ENCODE peak calls at places on chromosomes 6 and 20, in eight cellular contexts. K is Peyer's patch; P is CD8-positive, alpha-beta T cell; B is prostate gland; Z is GM12878; U is CD8-positive, alpha-beta memory T cell; F is tibial artery; I is iPS DF 6.9. L is an unnamed sample.

GRCh38 chr6:44685213-44685612 is 297.7 kb downstream of the CDC5L start:
- DNase-seq in B (no peak), F (no peak), Z (no peak), P (no peak), K (no peak), I (no peak), U (no peak), L (no peak)

GRCh38 chr20:36251426-36251825 is 15.1 kb downstream of the AAR2 start:
- DNase-seq in U (no peak), P (no peak), Z (no peak), K (no peak), F (no peak), B (no peak), I (no peak), L (no peak)

GRCh38 chr20:12956303-12956702 is 52.5 kb upstream of the SPTLC3 start:
- DNase-seq in U (no peak), B (no peak), P (no peak), Z (no peak), I (no peak), F (no peak), K (no peak), L (no peak)

GRCh38 chr20:41411458-41411857 is 44.8 kb upstream of the EMILIN3 start:
- DNase-seq in U (no peak), F (no peak), K (no peak), B (no peak), Z (no peak), P (no peak), I (no peak), L (no peak)

GRCh38 chr6:33782561-33782960 is 6.4 kb downstream of the LEMD2 start:
- DNase-seq in I (no peak), Z (no peak), K (no peak), P (no peak), B (no peak), F (no peak), U (no peak), L (no peak)

GRCh38 chr20:43988867-43989266 is 74.2 kb downstream of the TOX2 start:
- DNase-seq in F (no peak), P (no peak), B (no peak), I (no peak), Z (no peak), K (no peak), U (no peak), L (peak)

GRCh38 chr6:88814909-88815308 is 148.5 kb downstream of the RNGTT start:
- DNase-seq in F (no peak), I (no peak), P (no peak), K (no peak), U (no peak), B (no peak), Z (no peak), L (no peak)

GRCh38 chr20:43666376-43667328 is at the start of gene MYBL2:
- DNase-seq in F (no peak), I (no peak), K (peak), U (peak), Z (no peak), P (peak), B (no peak), L (no peak)

GRCh38 chr20:15673206-15673605 is 900.0 kb downstream of the KIF16B start:
- DNase-seq in B (no peak), U (no peak), F (no peak), P (no peak), K (no peak), Z (no peak), I (no peak), L (no peak)

GRCh38 chr6:16754274-16754673 is 7.0 kb downstream of the ATXN1 start:
- DNase-seq in B (no peak), F (no peak), K (no peak), P (no peak), Z (no peak), I (no peak), U (no peak), L (no peak)

GRCh38 chr20:50120935-50121693 is 8.2 kb upstream of the UBE2V1 start:
- DNase-seq in Z (no peak), P (peak), K (peak), B (peak), U (peak), F (peak), I (no peak), L (no peak)

GRCh38 chr6:111995409-111995808 is 58.5 kb upstream of the CCN6 start:
- DNase-seq in Z (no peak), U (no peak), F (no peak), K (no peak), I (no peak), P (no peak), B (no peak), L (no peak)

GRCh38 chr6:111997863-111998191 is 56.1 kb upstream of the CCN6 start:
- DNase-seq in U (no peak), I (no peak), K (no peak), P (no peak), F (peak), Z (no peak), B (no peak), L (no peak)

GRCh38 chr6:111994791-111995190 is 59.1 kb upstream of the CCN6 start:
- DNase-seq in Z (no peak), B (no peak), U (no peak), I (no peak), P (no peak), K (no peak), F (no peak), L (no peak)

GRCh38 chr6:111996159-111996558 is 57.7 kb upstream of the CCN6 start:
- DNase-seq in U (no peak), P (peak), F (no peak), K (no peak), I (no peak), B (no peak), Z (no peak), L (no peak)

DNA sequence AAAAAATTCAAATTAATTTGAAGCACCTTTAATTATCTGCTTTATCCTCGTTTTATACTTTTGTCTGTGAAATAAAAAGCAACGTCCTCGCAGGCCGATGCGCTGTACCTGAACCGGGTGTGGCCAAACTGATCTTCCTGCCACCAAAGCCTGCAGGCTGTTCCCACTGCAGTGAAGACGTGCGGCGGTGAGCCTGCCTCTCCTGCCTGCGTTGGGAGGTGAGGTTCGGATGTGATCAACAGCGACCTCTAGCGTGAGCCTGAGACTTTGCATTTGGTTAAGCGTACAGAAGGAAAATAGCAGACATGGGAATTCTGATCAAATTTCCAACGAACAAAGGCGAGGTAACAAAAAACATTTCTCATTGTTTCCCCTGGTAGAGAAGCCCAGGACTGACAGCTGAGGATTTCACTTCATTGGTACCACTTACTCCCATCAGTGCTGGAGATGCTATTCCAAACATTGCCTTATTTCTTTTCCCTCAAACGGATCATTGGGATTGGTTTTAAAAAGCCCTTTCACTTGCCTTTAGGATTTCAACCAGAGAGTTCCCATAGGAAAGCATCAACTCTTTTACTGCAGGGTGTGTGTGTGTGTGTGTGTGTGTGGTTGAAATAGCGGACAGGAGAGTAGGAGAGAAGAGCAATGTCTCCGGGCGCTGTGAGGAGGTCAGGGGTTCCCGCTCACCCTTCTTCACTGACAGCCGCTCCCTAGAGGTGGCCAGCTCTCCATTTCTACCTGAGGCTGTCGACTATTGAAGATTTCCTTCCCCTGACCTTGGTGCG is 56.6 kb upstream of the CCN6 start:
- DNase-seq in K (peak), Z (no peak), I (peak), U (peak), B (peak), F (peak), P (peak), L (peak)
- H3K4me3 ChIP-seq in K (no peak), Z (no peak), I (no peak), U (peak), B (no peak), F (peak), P (peak), L (no peak)

DNA sequence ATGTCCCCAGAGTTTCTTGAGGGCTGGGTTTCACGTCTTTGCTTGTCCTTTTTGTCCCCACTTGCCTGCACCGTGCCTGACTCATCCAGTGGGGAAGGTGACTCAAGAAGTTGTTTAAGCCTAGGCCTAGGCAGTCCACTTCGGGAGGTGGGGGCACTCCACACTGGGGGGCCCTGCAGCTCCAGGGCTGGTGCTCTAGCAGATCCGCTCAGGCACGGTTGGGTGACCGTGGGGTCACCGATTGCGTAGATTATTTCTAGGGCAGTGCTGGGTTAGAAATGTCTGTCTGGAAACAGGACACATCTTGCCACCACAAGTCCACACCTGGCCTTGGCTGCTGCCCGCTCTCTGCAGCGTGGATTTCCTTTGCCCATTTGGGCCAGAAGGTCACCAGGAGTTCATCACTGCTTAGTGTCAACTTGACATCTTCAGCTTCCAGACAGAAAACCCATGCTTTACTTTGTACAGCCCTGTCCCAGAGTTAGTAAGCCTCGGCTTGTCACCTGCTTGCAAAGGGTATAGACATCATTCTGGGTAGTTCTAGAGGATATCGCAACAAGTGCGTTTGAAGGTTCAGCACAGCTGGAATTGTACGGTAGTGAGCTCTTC is 13.6 kb upstream of the C20orf144 start:
- DNase-seq in P (no peak), I (no peak), K (no peak), U (no peak), Z (no peak), B (no peak), F (no peak), L (peak)
- H3K4me3 ChIP-seq in P (no peak), I (no peak), K (no peak), U (no peak), Z (no peak), B (no peak), F (no peak), L (no peak)

GRCh38 chr6:21665436-21666199 is 72.1 kb downstream of the SOX4 start:
- DNase-seq in I (peak), U (no peak), P (no peak), Z (no peak), F (no peak), B (no peak), K (no peak), L (no peak)

GRCh38 chr6:21664263-21665081 is 70.9 kb downstream of the SOX4 start:
- DNase-seq in K (no peak), Z (no peak), P (no peak), I (peak), F (peak), B (peak), U (no peak), L (no peak)

GRCh38 chr6:21666788-21667681 is 73.5 kb downstream of the SOX4 start:
- DNase-seq in F (no peak), I (no peak), B (no peak), Z (no peak), K (no peak), P (no peak), U (no peak), L (no peak)

GRCh38 chr6:21666200-21666671 is 72.7 kb downstream of the SOX4 start:
- DNase-seq in I (peak), F (no peak), B (no peak), Z (no peak), U (no peak), K (no peak), P (no peak), L (no peak)

DNA sequence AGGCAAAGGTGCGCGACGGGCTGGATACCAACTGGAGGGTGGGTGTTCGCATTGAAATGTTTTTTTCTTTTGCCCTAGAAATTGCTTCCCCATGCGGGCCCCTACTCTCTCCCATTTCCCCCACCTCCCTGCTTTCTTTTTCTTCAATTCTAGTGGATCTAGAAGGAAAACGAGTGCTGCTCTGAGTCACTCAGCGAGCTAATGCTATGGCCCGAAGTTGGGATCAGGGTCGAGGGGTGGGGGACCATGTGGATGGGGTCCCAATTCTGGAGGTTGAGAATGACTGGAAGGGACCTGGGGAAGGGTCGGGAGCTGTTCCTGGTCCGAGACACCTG is 71.5 kb downstream of the SOX4 start:
- DNase-seq in B (no peak), U (no peak), K (no peak), I (no peak), Z (no peak), P (no peak), F (no peak), L (no peak)
- H3K4me3 ChIP-seq in B (peak), U (no peak), K (peak), I (peak), Z (no peak), P (no peak), F (peak), L (peak)

DNA sequence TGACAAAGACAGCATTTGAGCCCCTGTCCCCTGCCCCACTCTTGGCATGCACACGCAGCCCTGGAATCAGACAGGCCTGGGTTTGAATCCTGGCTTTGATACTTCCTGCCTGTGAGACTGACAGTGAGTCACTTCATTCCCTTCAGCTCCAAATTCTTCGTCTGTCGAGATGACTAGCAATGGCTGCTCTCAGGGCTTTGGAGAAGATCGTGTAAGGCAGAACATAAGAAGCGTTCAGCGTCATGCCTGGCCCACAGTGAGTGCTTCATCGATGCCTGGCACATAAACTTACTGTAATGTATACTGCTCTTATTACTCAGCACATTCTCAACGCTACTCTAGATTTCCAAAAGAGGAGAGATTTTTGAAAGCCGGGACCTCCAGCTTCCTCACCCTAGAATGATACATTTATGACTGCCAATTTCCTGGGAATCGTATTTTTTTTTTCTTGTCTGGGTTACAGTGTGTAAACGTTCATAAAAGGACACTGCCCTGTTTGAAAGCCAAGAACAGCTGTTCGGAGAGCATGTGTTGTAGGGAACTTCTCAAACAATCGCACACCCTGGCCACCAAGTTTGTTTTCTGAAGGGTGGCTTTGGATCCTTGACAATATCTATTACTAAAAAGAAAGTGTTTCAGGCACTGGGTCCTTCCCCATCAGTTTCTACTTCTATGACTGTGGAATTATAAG is 16.2 kb upstream of the BCAS1 start:
- DNase-seq in I (no peak), K (no peak), F (no peak), U (no peak), Z (no peak), P (no peak), B (peak), L (no peak)
- H3K4me3 ChIP-seq in I (no peak), K (no peak), F (no peak), U (no peak), Z (no peak), P (no peak), B (no peak), L (no peak)

DNA sequence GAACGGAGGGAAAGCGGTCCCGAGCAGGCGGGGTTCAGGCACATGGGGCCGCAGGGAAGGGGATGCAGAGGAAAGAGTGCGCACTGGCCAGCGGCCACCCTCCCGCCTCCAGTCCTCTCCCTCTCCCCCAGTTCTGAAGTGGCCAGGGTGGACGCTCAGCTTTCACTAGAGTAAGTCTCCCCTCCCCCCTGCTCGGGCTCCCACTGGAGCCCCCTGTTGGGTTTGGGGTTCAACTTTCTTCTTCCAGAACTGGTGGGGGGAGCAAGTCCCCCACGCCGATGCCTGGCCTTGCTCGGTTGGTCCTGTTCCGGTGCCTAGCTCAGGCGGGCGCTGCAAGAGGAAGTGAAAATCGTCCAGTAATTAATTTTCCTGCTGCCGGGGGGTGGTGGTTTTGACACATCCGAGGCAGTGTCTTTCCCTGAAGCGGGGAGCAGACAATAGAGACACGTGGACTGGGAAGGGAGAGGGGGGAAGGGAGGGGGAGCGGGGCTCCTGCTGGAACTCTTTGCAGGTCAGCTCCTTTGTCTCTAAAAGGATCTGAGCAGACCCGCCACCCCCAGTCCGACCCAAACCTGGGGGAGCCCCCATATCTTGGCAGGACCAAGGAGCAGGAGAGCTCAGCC is 824 bp upstream of the SCRT2 start:
- DNase-seq in Z (no peak), U (no peak), P (no peak), I (no peak), F (peak), K (no peak), B (no peak), L (no peak)
- H3K4me3 ChIP-seq in Z (no peak), U (no peak), P (no peak), I (peak), F (no peak), K (no peak), B (no peak), L (no peak)

GRCh38 chr6:158869010-158869603 is 49.9 kb upstream of the EZR start:
- DNase-seq in P (no peak), F (peak), I (no peak), U (no peak), B (peak), Z (peak), K (no peak), L (peak)

GRCh38 chr6:158869604-158870417 is 50.6 kb upstream of the EZR start:
- DNase-seq in F (peak), P (peak), B (peak), I (no peak), K (peak), U (peak), Z (peak), L (peak)

GRCh38 chr6:158868122-158868480 is 48.9 kb upstream of the EZR start:
- DNase-seq in B (no peak), U (no peak), P (no peak), I (no peak), F (no peak), Z (no peak), K (no peak), L (no peak)

GRCh38 chr6:158867381-158868121 is 48.4 kb upstream of the EZR start:
- DNase-seq in Z (no peak), U (no peak), I (no peak), F (no peak), B (no peak), K (peak), P (no peak), L (no peak)

GRCh38 chr6:158870418-158870957 is 51.3 kb upstream of the EZR start:
- DNase-seq in B (no peak), K (no peak), I (no peak), Z (no peak), U (no peak), P (no peak), F (no peak), L (no peak)
- H3K4me3 ChIP-seq in B (no peak), K (peak), I (no peak), Z (peak), U (peak), P (peak), F (peak), L (peak)

GRCh38 chr20:56735087-56735642 is 106.1 kb downstream of the TFAP2C start:
- DNase-seq in B (no peak), I (no peak), P (no peak), Z (no peak), F (no peak), K (no peak), U (no peak), L (no peak)
- H3K4me3 ChIP-seq in B (no peak), I (no peak), P (no peak), Z (no peak), F (no peak), K (no peak), U (no peak), L (no peak)

GRCh38 chr20:14335122-14335521 is 2.3 kb downstream of the FLRT3 start:
- DNase-seq in Z (no peak), K (no peak), B (no peak), P (no peak), U (no peak), I (no peak), F (no peak), L (no peak)

GRCh38 chr20:14337400-14338171 is at the start of gene FLRT3:
- DNase-seq in F (peak), I (peak), B (peak), U (no peak), P (peak), K (no peak), Z (peak), L (no peak)

GRCh38 chr20:14334306-14334930 is 3.0 kb downstream of the FLRT3 start:
- DNase-seq in B (peak), F (no peak), P (no peak), K (no peak), I (peak), Z (no peak), U (no peak), L (no peak)

GRCh38 chr20:14333734-14334133 is 3.7 kb downstream of the FLRT3 start:
- DNase-seq in F (no peak), K (no peak), U (no peak), B (no peak), I (no peak), Z (no peak), P (no peak), L (no peak)

GRCh38 chr20:14336667-14337066 is 745 bp downstream of the FLRT3 start:
- DNase-seq in B (no peak), K (no peak), F (no peak), I (no peak), P (no peak), Z (no peak), U (no peak), L (no peak)
- H3K4me3 ChIP-seq in B (peak), K (no peak), F (peak), I (no peak), P (no peak), Z (no peak), U (no peak), L (peak)

GRCh38 chr20:4029505-4030467 is 14.4 kb upstream of the RNF24 start:
- DNase-seq in B (no peak), U (no peak), P (no peak), F (no peak), Z (no peak), I (no peak), K (no peak), L (no peak)
- H3K4me3 ChIP-seq in B (no peak), U (no peak), P (no peak), F (no peak), Z (no peak), I (no peak), K (no peak), L (no peak)

GRCh38 chr6:148577687-148578488 is 168.9 kb upstream of the UST start:
- DNase-seq in B (peak), K (peak), P (peak), F (peak), Z (no peak), I (peak), U (peak), L (no peak)
- H3K4me3 ChIP-seq in B (no peak), K (no peak), P (no peak), F (no peak), Z (no peak), I (no peak), U (no peak), L (no peak)